ENCODE peak calls at places on chromosomes 4 and X, in five cellular contexts. S is cardiac muscle cell, B is left ventricle myocardium inferior, I is aorta, N is Karpas-422. Y is an unnamed sample.

GRCh38 chr4:76067652-76068286 is 6.7 kb upstream of the ART3 start:
- DNase-seq in N (peak; percentile 84), I (peak; percentile 78), B (peak; percentile 55), S (peak; percentile 80), Y (peak; percentile 61)

GRCh38 chr4:112361181-112361791 is 64.1 kb downstream of the ALPK1 start:
- DNase-seq in N (no peak), S (no peak), I (no peak), B (no peak), Y (no peak)

GRCh38 chrX:134684956-134685355 is 26.7 kb upstream of the PLAC1 start:
- DNase-seq in I (no peak), B (no peak), S (no peak), N (no peak), Y (no peak)

GRCh38 chrX:136453771-136454170 is 34.0 kb upstream of the BRS3 start:
- DNase-seq in I (no peak), N (no peak), B (no peak), S (no peak), Y (no peak)

GRCh38 chr4:189162073-189162789 is 778.4 kb upstream of the FRG1 start:
- DNase-seq in I (no peak), N (no peak), B (no peak), S (no peak), Y (no peak)

GRCh38 chr4:83010111-83010521 is 507 bp downstream of the LIN54 start:
- DNase-seq in N (peak; percentile 46), B (no peak), S (peak; percentile 33), I (no peak), Y (no peak)

GRCh38 chr4:129232627-129233337 is 136.8 kb downstream of the C4orf33 start:
- DNase-seq in B (no peak), I (no peak), S (no peak), N (peak; percentile 66), Y (no peak)

GRCh38 chrX:46180258-46180687 is 364.9 kb downstream of the ZNF674 start:
- DNase-seq in S (no peak), B (no peak), I (peak; percentile 36), N (peak; percentile 42), Y (peak; percentile 41)

GRCh38 chr4:16417198-16417597 is 190.9 kb upstream of the TAPT1 start:
- DNase-seq in S (no peak), N (no peak), B (no peak), I (no peak), Y (no peak)

GRCh38 chrX:67436867-67437266 is 107.0 kb upstream of the AR start:
- DNase-seq in I (no peak), S (no peak), B (no peak), N (no peak), Y (no peak)

GRCh38 chrX:67435536-67435935 is 108.3 kb upstream of the AR start:
- DNase-seq in B (no peak), S (no peak), N (no peak), I (no peak), Y (no peak)

GRCh38 chrX:67437821-67438220 is 106.0 kb upstream of the AR start:
- DNase-seq in B (no peak), I (no peak), S (no peak), N (no peak), Y (no peak)
- H3K9me3 ChIP-seq in B (no peaks in the 10 kb centered on the region), I (no peaks in the 10 kb centered on the region), S (no peaks in the 10 kb centered on the region), N (peaks cover 15% of the 10 kb centered on the region), Y (no peaks in the 10 kb centered on the region)

GRCh38 chr4:187414716-187415115 is 580.9 kb upstream of the ZFP42 start:
- DNase-seq in N (no peak), S (no peak), I (no peak), B (no peak), Y (no peak)
- H3K27me3 ChIP-seq in N (no peaks in the 10 kb centered on the region), S (no peaks in the 10 kb centered on the region), I (no peaks in the 10 kb centered on the region), B (no peaks in the 10 kb centered on the region), Y (no peaks in the 10 kb centered on the region)

GRCh38 chr4:94758141-94758699 is 465 bp downstream of the BMPR1B start:
- DNase-seq in S (no peak), I (peak; percentile 76), N (no peak), B (no peak), Y (no peak)

GRCh38 chr4:94762326-94762725 is 4.6 kb downstream of the BMPR1B start:
- DNase-seq in S (no peak), N (peak; percentile 70), B (no peak), I (no peak), Y (no peak)

GRCh38 chr4:94757192-94758140 is at the start of gene BMPR1B:
- DNase-seq in B (no peak), N (no peak), I (no peak), S (peak; percentile 74), Y (no peak)

GRCh38 chr4:94759767-94760211 is 2.0 kb downstream of the BMPR1B start:
- DNase-seq in B (no peak), N (no peak), I (no peak), S (no peak), Y (no peak)

DNA sequence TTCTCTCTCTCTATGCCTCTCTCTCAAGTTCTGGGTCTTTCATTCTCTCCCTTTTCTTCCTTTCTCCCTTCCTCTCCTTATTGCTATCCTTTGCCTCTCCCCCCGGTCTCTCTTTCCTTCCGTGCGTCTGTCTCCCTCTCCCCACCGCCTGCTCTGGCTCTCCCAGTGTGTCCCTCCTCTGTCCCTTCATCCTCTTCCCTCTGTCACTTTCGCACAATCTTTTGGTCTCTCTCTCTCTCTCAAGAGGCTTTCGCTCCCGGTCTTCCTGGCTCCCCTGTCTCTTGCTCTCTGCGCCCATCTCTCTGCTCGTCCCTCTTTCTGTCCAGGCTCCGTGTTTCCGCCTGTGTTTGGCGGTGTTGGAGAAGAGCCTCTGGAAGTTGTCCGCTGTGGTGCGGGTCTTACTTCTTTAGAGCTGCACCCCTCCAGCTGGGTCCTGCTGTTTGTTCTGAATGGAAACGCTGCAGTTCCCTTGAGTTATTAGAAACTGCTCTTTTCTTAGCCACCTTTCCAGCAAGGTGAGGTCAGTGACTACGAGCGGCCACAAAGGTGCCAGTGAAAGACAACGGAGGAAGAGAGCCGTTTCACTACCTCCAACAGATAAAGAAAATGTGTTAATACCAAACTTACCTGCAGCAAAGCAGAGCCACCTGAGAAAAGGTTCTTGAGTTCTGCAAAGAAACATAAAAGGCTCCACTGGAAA is 1.1 kb downstream of the BMPR1B start:
- DNase-seq in N (no peak), B (no peak), I (no peak), S (peak; percentile 23), Y (no peak)
- H3K4me3 ChIP-seq in N (no peak overlapping the region), B (peak overlapping the region; percentile 68), I (peak overlapping the region; percentile 86), S (peak overlapping the region; percentile 37), Y (peak overlapping the region; percentile 45)

DNA sequence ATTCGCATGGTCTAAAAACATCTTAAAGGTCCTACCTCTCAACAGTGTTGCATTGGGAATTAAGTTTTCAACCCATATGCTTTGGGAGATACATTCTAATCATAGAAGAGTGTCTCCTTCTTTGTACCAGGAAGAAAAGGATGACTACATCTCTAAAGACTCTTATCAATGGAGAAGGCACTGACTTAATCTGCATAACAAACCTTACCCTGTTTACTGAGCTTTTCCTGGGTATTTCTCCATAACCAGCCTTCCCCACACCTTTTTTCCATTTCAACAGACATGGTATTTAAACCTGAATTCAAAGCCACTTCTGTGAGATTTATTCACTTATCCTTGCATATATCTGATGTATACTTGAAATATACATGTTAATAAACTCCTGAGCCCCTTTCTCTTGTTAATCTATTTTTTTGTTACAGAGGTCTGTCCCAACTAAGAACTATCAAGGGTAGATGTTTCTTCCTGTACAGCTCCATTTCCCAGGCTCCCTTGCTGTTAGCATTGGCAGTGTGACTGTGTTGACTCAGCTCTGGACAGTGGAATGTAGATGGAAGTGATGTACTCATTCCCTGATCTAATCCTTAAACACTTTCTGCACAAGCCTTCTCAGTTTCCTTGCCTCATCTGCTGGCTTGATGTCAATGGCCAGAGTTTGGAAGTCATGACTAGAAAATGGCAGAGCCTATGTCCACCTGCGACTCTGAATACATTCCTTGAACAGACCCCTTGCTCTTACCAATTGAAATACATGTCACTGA is 148.9 kb upstream of the CPEB2 start:
- DNase-seq in I (no peak), B (no peak), S (no peak), N (no peak), Y (no peak)
- H3K9me3 ChIP-seq in I (peaks cover 2% of the 10 kb centered on the region), B (no peaks in the 10 kb centered on the region), S (no peaks in the 10 kb centered on the region), N (no peaks in the 10 kb centered on the region), Y (no peaks in the 10 kb centered on the region)

DNA sequence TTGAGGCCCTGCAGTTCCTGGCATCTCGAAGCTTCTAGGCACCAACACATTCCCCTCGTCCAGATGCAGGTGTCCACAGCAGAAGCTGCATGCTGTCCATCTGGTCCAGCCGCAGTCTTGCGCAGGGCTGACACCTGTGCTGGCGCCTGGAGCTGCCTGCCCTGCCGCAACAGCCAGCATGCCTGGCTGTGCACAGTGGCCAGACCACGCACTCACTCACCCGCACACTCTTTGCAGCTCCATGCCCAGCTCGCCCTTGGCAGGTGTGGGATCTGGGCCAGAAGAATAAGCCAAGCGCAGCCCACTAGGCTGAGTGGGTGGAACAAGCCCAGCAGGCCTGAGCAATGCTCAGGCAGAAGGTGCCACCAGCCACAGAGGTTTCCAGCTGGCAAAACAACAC is 125.6 kb downstream of the PARM1 start:
- DNase-seq in S (no peak), B (no peak), N (no peak), I (no peak), Y (no peak)
- H3K27me3 ChIP-seq in S (no peaks in the 10 kb centered on the region), B (no peaks in the 10 kb centered on the region), N (no peaks in the 10 kb centered on the region), I (no peaks in the 10 kb centered on the region), Y (no peaks in the 10 kb centered on the region)

DNA sequence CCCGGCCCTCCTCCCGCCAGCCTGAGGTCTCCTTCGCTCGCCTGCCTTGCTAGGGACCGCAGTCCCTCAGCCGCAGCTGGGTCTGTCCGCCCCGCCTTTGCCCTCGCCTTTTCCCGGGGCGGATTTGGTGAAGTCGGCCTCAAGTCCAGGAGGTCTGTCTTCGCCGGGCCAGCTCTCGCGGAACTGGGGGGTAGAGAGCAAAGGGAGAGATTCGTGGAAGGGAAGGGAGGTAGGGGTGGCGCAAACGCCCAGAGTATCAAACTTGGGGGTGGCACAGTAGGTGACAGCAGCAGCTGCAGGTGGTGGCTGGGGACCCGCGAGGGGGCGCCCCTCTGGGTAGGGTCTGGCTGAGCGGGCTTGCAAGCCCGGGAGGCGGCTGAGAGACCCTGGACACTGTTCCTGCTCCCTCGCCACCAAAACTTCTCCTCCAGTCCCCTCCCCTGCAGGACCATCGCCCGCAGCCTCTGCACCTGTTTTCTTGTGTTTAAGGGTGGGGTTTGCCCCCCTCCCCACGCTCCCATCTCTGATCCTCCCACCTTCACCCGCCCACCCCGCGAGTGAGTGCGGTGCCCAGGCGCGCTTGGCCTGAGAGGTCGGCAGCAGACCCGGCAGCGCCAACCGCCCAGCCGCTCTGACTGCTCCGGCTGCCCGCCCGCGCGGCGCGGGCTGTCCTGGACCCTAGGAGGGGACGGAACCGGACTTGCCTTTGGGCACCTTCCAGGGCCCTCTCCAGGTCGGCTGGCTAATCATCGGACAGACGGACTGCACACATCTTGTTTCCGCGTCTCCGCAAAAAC is at the start of gene NPY2R:
- DNase-seq in N (no peak), S (peak; percentile 56), I (no peak), B (no peak), Y (no peak)
- H3K4me3 ChIP-seq in N (no peak within 1 kb of the TSS), S (peak within 1 kb of the TSS; percentile 40), I (no peak within 1 kb of the TSS), B (peak within 1 kb of the TSS; percentile 48), Y (no peak within 1 kb of the TSS)

GRCh38 chr4:19304028-19304427 is 947.7 kb upstream of the SLIT2 start:
- DNase-seq in S (no peak), N (no peak), I (no peak), B (no peak), Y (no peak)

GRCh38 chr4:19309365-19309764 is 942.3 kb upstream of the SLIT2 start:
- DNase-seq in I (no peak), S (peak; percentile 14), N (no peak), B (no peak), Y (no peak)
- H3K9me3 ChIP-seq in I (no peaks in the 10 kb centered on the region), S (no peaks in the 10 kb centered on the region), N (peaks cover 9% of the 10 kb centered on the region), B (no peaks in the 10 kb centered on the region), Y (no peaks in the 10 kb centered on the region)